ENCODE peak calls at places on chromosomes 11 and 22, in five cellular contexts. Z is A673, N is HCT116, P is mammary epithelial cell, T is PC-9. L is an unnamed sample.

GRCh38 chr11:28284206-28284605 is 176.0 kb downstream of the METTL15 start:
- DNase-seq in Z (no peak), N (no peak), P (no peak), T (no peak), L (no peak)

GRCh38 chr22:35547993-35548761 is 7.5 kb downstream of the RASD2 start:
- DNase-seq in Z (peak), N (no peak), P (no peak), T (no peak), L (no peak)

GRCh38 chr11:66082936-66083698 is 13.0 kb downstream of the PACS1 start:
- DNase-seq in Z (peak), N (no peak), P (no peak), T (no peak), L (no peak)

GRCh38 chr11:8093931-8094575 is 13.0 kb downstream of the TUB start:
- DNase-seq in Z (no peak), N (no peak), P (no peak), T (no peak), L (no peak)

GRCh38 chr22:36461665-36462474 is 19.6 kb downstream of the TXN2 start:
- DNase-seq in Z (no peak), N (no peak), P (peak), T (peak), L (no peak)

GRCh38 chr11:12834166-12834565 is 159.9 kb downstream of the TEAD1 start:
- DNase-seq in Z (no peak), N (no peak), P (no peak), T (no peak), L (no peak)

GRCh38 chr11:70503201-70503877 is 105.0 kb downstream of the CTTN start:
- DNase-seq in Z (no peak), N (no peak), P (no peak), T (no peak), L (no peak)

GRCh38 chr11:8222820-8223512 is 40.7 kb downstream of the LMO1 start:
- DNase-seq in Z (no peak), N (no peak), P (no peak), T (no peak), L (no peak)

GRCh38 chr22:46614070-46614931 is 5.9 kb upstream of the GRAMD4 start:
- DNase-seq in Z (no peak), N (no peak), P (no peak), T (no peak), L (no peak)

GRCh38 chr11:65551572-65552398 is 6.4 kb downstream of the LTBP3 start:
- DNase-seq in Z (peak), N (peak), P (peak), T (peak), L (no peak)

GRCh38 chr11:116217006-116217405 is 555.8 kb downstream of the BUD13 start:
- DNase-seq in Z (peak), N (peak), P (peak), T (peak), L (no peak)

GRCh38 chr11:28756977-28757376 is 648.8 kb downstream of the METTL15 start:
- DNase-seq in Z (peak), N (no peak), P (peak), T (peak), L (no peak)

GRCh38 chr11:45366839-45367238 is 80.7 kb upstream of the SYT13 start:
- DNase-seq in Z (peak), N (no peak), P (no peak), T (no peak), L (no peak)

GRCh38 chr11:33160147-33160546 is 1.1 kb downstream of the CSTF3 start:
- DNase-seq in Z (peak), N (no peak), P (peak), T (peak), L (no peak)

GRCh38 chr11:72241290-72241781 is 2.6 kb downstream of the PHOX2A start:
- DNase-seq in Z (no peak), N (no peak), P (no peak), T (no peak), L (no peak)

GRCh38 chr11:119258180-119258579 is 52.0 kb downstream of the CBL start:
- DNase-seq in Z (no peak), N (no peak), P (no peak), T (no peak), L (no peak)

GRCh38 chr11:95792700-95793099 is 2.4 kb downstream of the CEP57 start:
- DNase-seq in Z (no peak), N (no peak), P (no peak), T (peak), L (no peak)

GRCh38 chr11:95791385-95792033 is 1.2 kb downstream of the CEP57 start:
- DNase-seq in Z (no peak), N (no peak), P (no peak), T (no peak), L (no peak)

GRCh38 chr11:95790933-95791247 is 592 bp downstream of the CEP57 start:
- DNase-seq in Z (peak), N (peak), P (peak), T (peak), L (no peak)

GRCh38 chr11:95793111-95793510 is 2.8 kb downstream of the CEP57 start:
- DNase-seq in Z (no peak), N (no peak), P (no peak), T (no peak), L (no peak)

GRCh38 chr11:95792200-95792599 is 1.9 kb downstream of the CEP57 start:
- DNase-seq in Z (no peak), N (no peak), P (no peak), T (no peak), L (no peak)
- TF ChIP-seq EZH2 in Z (no peak), N (no peak), P (no peak), T (no peak), L (no peak)

GRCh38 chr11:128892866-128893565 is 1.9 kb downstream of the KCNJ5 start:
- DNase-seq in Z (no peak), N (no peak), P (peak), T (no peak), L (no peak)
- TF ChIP-seq EZH2 in Z (no peak), N (no peak), P (no peak), T (no peak), L (no peak)

GRCh38 chr11:16612234-16612571 is 126.2 kb upstream of the C11orf58 start:
- DNase-seq in Z (no peak), N (no peak), P (no peak), T (no peak), L (no peak)

GRCh38 chr11:16611395-16612233 is 126.8 kb upstream of the C11orf58 start:
- DNase-seq in Z (peak), N (no peak), P (no peak), T (no peak), L (no peak)

GRCh38 chr11:16615480-16615879 is 123.0 kb upstream of the C11orf58 start:
- DNase-seq in Z (no peak), N (no peak), P (no peak), T (no peak), L (no peak)

GRCh38 chr11:16612801-16613400 is 125.5 kb upstream of the C11orf58 start:
- DNase-seq in Z (peak), N (no peak), P (peak), T (no peak), L (no peak)

GRCh38 chr11:16613401-16614381 is 124.8 kb upstream of the C11orf58 start:
- DNase-seq in Z (peak), N (peak), P (peak), T (peak), L (no peak)
- TF ChIP-seq EZH2 in Z (no peak), N (peak), P (peak), T (no peak), L (no peak)

GRCh38 chr11:128902515-128903066 is 11.4 kb downstream of the KCNJ5 start:
- DNase-seq in Z (no peak), N (no peak), P (peak), T (no peak), L (no peak)

GRCh38 chr11:128904872-128905344 is 13.8 kb downstream of the KCNJ5 start:
- DNase-seq in Z (peak), N (no peak), P (peak), T (no peak), L (no peak)

GRCh38 chr11:128903248-128904041 is 12.3 kb downstream of the KCNJ5 start:
- DNase-seq in Z (no peak), N (no peak), P (peak), T (no peak), L (no peak)

GRCh38 chr11:128905345-128906184 is 14.4 kb downstream of the KCNJ5 start:
- DNase-seq in Z (peak), N (peak), P (peak), T (peak), L (no peak)

GRCh38 chr11:128904303-128904871 is 13.2 kb downstream of the KCNJ5 start:
- DNase-seq in Z (peak), N (no peak), P (no peak), T (no peak), L (no peak)
- TF ChIP-seq EZH2 in Z (no peak), N (no peak), P (no peak), T (no peak), L (no peak)

L was measured in SK-N-MC.